ENCODE peak calls at places on chromosomes 13 and 19, in six cellular contexts. X, N, D, T, R and S are unnamed samples.

GRCh38 chr19:52991021-52991420 is 22.7 kb upstream of the ERVV-1 start:
- DNase-seq in X (no peak), N (no peak), D (no peak), T (no peak), R (no peak), S (no peak)

GRCh38 chr13:72424059-72424458 is 303.4 kb downstream of the MZT1 start:
- DNase-seq in X (no peak), N (no peak), D (no peak), T (no peak), R (no peak), S (no peak)

GRCh38 chr19:29380581-29380980 is 145.2 kb upstream of the VSTM2B start:
- DNase-seq in X (peak), N (peak), D (no peak), T (no peak), R (no peak), S (no peak)

GRCh38 chr13:95870421-95870820 is 182.8 kb downstream of the UGGT2 start:
- DNase-seq in X (no peak), N (no peak), D (no peak), T (no peak), R (no peak), S (no peak)

GRCh38 chr13:110138700-110139036 is 168.3 kb downstream of the COL4A1 start:
- DNase-seq in X (no peak), N (no peak), D (no peak), T (no peak), R (no peak), S (peak)

GRCh38 chr19:35901854-35902661 is at the start of gene HCST:
- DNase-seq in X (no peak), N (no peak), D (no peak), T (no peak), R (peak), S (no peak)

GRCh38 chr13:43720780-43721397 is 65.9 kb downstream of the ENOX1 start:
- DNase-seq in X (no peak), N (no peak), D (no peak), T (no peak), R (no peak), S (no peak)

GRCh38 chr13:94312511-94313191 is 166.8 kb downstream of the DCT start:
- DNase-seq in X (no peak), N (no peak), D (no peak), T (no peak), R (no peak), S (no peak)

GRCh38 chr19:16978156-16978555 is 48.5 kb downstream of the CPAMD8 start:
- DNase-seq in X (no peak), N (no peak), D (no peak), T (no peak), R (no peak), S (no peak)

GRCh38 chr19:17302391-17303166 is 646 bp downstream of the ABHD8 start:
- DNase-seq in X (no peak), N (no peak), D (no peak), T (no peak), R (no peak), S (no peak)

GRCh38 chr19:7078007-7078406 is 8.5 kb downstream of the ZNF557 start:
- DNase-seq in X (no peak), N (no peak), D (no peak), T (no peak), R (no peak), S (no peak)

GRCh38 chr19:2631213-2631821 is 71.2 kb downstream of the GNG7 start:
- DNase-seq in X (no peak), N (no peak), D (no peak), T (no peak), R (no peak), S (no peak)

GRCh38 chr13:113049521-113049941 is 56.1 kb upstream of the F7 start:
- DNase-seq in X (no peak), N (no peak), D (no peak), T (no peak), R (peak), S (no peak)

GRCh38 chr13:110121312-110122083 is 185.5 kb downstream of the COL4A1 start:
- DNase-seq in X (no peak), N (no peak), D (no peak), T (no peak), R (no peak), S (no peak)

GRCh38 chr19:36136975-36137686 is 2.7 kb upstream of the CAPNS1 start:
- DNase-seq in X (peak), N (no peak), D (peak), T (peak), R (peak), S (no peak)

GRCh38 chr19:50551713-50552187 is 16.5 kb downstream of the LRRC4B start:
- DNase-seq in X (no peak), N (no peak), D (no peak), T (no peak), R (no peak), S (peak)

GRCh38 chr13:113884821-113885220 is 20.9 kb upstream of the GAS6 start:
- DNase-seq in X (no peak), N (no peak), D (no peak), T (no peak), R (no peak), S (no peak)

GRCh38 chr19:1747285-1748114 is 5.8 kb upstream of the ONECUT3 start:
- DNase-seq in X (peak), N (no peak), D (no peak), T (peak), R (no peak), S (no peak)

GRCh38 chr13:32060319-32060924 is 28.8 kb downstream of the FRY start:
- DNase-seq in X (no peak), N (no peak), D (no peak), T (no peak), R (no peak), S (no peak)

GRCh38 chr19:52991484-52991883 is 22.2 kb upstream of the ERVV-1 start:
- DNase-seq in X (no peak), N (no peak), D (no peak), T (no peak), R (no peak), S (no peak)

GRCh38 chr19:57587529-57587928 is 3.6 kb downstream of the ZIK1 start:
- DNase-seq in X (no peak), N (no peak), D (no peak), T (no peak), R (no peak), S (no peak)

GRCh38 chr19:12806242-12807131 is at the start of gene RNASEH2A:
- DNase-seq in X (peak), N (peak), D (peak), T (peak), R (peak), S (peak)

GRCh38 chr19:19539738-19540703 is 2.0 kb downstream of the CILP2 start:
- DNase-seq in X (peak), N (no peak), D (no peak), T (peak), R (peak), S (peak)

GRCh38 chr13:106599875-106600797 is 32.2 kb upstream of the ARGLU1 start:
- DNase-seq in X (no peak), N (no peak), D (no peak), T (no peak), R (no peak), S (no peak)

GRCh38 chr13:110517505-110518149 is 43.9 kb downstream of the RAB20 start:
- DNase-seq in X (no peak), N (no peak), D (no peak), T (no peak), R (no peak), S (no peak)

GRCh38 chr19:29610213-29610573 is 4.1 kb downstream of the POP4 start:
- DNase-seq in X (no peak), N (no peak), D (no peak), T (no peak), R (no peak), S (no peak)

GRCh38 chr13:106528711-106529414 is 6.6 kb downstream of the EFNB2 start:
- DNase-seq in X (no peak), N (no peak), D (no peak), T (no peak), R (no peak), S (no peak)

GRCh38 chr19:1856698-1857603 is 6.4 kb downstream of the KLF16 start:
- DNase-seq in X (peak), N (peak), D (no peak), T (peak), R (peak), S (peak)

GRCh38 chr19:53019684-53020083 is 6.0 kb downstream of the ERVV-1 start:
- DNase-seq in X (no peak), N (no peak), D (no peak), T (no peak), R (no peak), S (no peak)

GRCh38 chr19:6521718-6522646 is 8.8 kb upstream of the TNFSF9 start:
- DNase-seq in X (peak), N (no peak), D (no peak), T (no peak), R (no peak), S (no peak)